ENCODE peak calls at places on chromosome 9, in nine cellular contexts. X is colonic mucosa, I is fibroblast of mammary gland, T is tibial artery, H is foreskin fibroblast, Q is astrocyte of the spinal cord, B is lower lobe of right lung, R is upper lobe of left lung, C is B cell. J is an unnamed sample.

GRCh38 chr9:101398335-101398929 is at the start of the genes MRPL50 and ZNF189:
- DNase-seq in X (peak; percentile 99), I (peak; percentile 98), Q (peak; percentile 99), B (peak; percentile 99), T (peak; percentile 99), H (peak; percentile 100), C (peak; percentile 97), R (peak; percentile 93), J (peak; percentile 98)

GRCh38 chr9:127136081-127136879 is 13.8 kb upstream of the ANGPTL2 start:
- DNase-seq in X (no peak), T (no peak), Q (no peak), R (no peak), C (no peak), H (no peak), I (no peak), B (no peak), J (peak; percentile 43)

GRCh38 chr9:72856985-72857631 is 95.7 kb downstream of the ALDH1A1 start:
- DNase-seq in C (peak; percentile 38), T (no peak), B (no peak), X (peak; percentile 39), R (no peak), Q (peak; percentile 65), I (peak; percentile 76), H (peak; percentile 86), J (no peak)

GRCh38 chr9:87540444-87541105 is 42.9 kb downstream of the DAPK1 start:
- DNase-seq in H (no peak), X (no peak), I (no peak), B (no peak), R (no peak), C (no peak), Q (no peak), T (no peak), J (no peak)

GRCh38 chr9:87498816-87499454 is 1.3 kb downstream of the DAPK1 start:
- DNase-seq in X (no peak), H (no peak), I (no peak), T (no peak), Q (no peak), R (no peak), C (no peak), B (no peak), J (no peak)

GRCh38 chr9:4985376-4986266 is 549 bp downstream of the JAK2 start:
- DNase-seq in B (peak; percentile 57), R (no peak), H (peak; percentile 65), I (peak; percentile 60), Q (peak; percentile 58), C (peak; percentile 41), T (peak; percentile 37), X (peak; percentile 78), J (no peak)

GRCh38 chr9:108360304-108360703 is 495.5 kb downstream of the ACTL7B start:
- DNase-seq in I (no peak), B (no peak), R (no peak), X (no peak), H (no peak), Q (no peak), T (no peak), C (no peak), J (no peak)

GRCh38 chr9:12785251-12785880 is 10.5 kb downstream of the LURAP1L start:
- DNase-seq in B (peak; percentile 61), R (no peak), X (peak; percentile 61), T (peak; percentile 62), C (no peak), Q (peak; percentile 40), I (peak; percentile 79), H (peak; percentile 36), J (no peak)

GRCh38 chr9:68785965-68786364 is 80.9 kb downstream of the PIP5K1B start:
- DNase-seq in T (no peak), Q (no peak), X (no peak), H (no peak), R (no peak), C (no peak), B (no peak), I (no peak), J (no peak)

GRCh38 chr9:4892501-4893194 is 92.4 kb upstream of the JAK2 start:
- DNase-seq in H (no peak), I (no peak), B (no peak), X (no peak), R (no peak), T (no peak), Q (no peak), C (no peak), J (no peak)

GRCh38 chr9:71592400-71592799 is 175.9 kb downstream of the CEMIP2 start:
- DNase-seq in X (no peak), Q (no peak), B (no peak), H (peak; percentile 6), R (no peak), I (peak; percentile 26), T (no peak), C (no peak), J (no peak)

DNA sequence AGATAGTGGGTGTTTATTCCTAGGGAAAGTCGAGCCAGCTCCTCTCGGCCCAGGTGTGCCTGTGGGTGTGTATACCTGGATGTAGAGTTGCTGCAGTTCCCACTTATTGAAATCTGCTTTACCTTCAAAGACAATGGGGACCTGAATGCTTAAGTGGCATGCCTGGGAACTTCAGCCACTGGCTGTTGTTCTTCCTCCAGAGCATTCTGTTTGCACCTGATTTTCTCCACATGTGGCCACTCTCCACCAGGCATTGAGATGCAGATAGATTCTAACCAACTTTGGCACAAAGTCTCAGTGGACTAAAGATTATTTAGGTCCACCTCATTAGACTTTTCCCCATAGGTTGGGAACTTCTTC is 186.8 kb downstream of the ZNF462 start:
- DNase-seq in Q (no peak), I (no peak), R (no peak), B (no peak), C (no peak), X (no peak), H (no peak), T (no peak), J (no peak)
- TF ChIP-seq CTCF in Q (no peak), I (no peak), R (no peak), B (no peak), C (no peak), X (no peak), H (no peak), T (no peak), J (no peak)

GRCh38 chr9:113508111-113508749 is 44.7 kb downstream of the RGS3 start:
- DNase-seq in B (no peak), C (no peak), I (peak; percentile 16), H (no peak), X (peak; percentile 93), R (no peak), T (no peak), Q (no peak), J (no peak)
- TF ChIP-seq CTCF in B (no peak), C (no peak), I (peak; percentile 17), H (no peak), X (peak; percentile 49), R (no peak), T (no peak), Q (peak; percentile 7), J (peak; percentile 45)

DNA sequence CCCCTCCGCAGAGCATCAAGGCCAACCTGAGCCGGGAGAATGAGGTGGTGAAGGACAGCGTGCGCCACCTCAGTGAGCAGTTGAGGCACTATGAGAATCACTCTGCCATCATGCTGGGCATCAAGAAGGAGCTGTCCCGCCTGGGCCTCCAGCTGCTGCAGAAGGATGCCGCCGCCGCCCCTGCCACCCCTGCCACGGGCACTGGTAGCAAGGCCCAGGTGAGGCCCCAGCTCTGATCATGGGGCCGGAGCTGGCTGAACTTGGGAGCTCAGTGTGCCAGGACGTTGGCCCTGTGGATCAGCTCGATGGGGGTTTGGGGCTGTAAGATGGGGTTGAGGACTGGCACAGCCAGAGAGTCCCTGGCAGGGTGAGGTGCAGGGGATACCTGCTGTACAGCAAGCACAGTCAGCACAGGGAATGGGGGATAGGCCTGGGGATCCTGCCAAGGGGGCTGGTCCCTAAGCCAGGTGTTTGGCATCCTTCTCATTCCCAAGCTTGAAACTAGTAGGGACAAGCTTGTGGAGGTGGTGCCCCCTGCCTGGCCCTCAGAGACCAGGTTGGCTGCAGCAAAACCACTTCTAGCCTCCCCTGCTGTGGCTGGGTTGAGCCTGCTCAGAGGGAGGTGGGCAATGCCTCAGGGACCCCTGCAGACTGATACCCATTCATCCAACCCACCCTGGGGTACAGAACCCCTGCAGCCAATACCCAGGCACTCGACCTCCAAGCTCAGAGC is 22.5 kb downstream of the OLFML2A start:
- DNase-seq in Q (no peak), R (peak; percentile 66), C (no peak), X (no peak), H (no peak), I (no peak), T (no peak), B (no peak), J (no peak)
- TF ChIP-seq CTCF in Q (no peak), R (no peak), C (no peak), X (no peak), H (no peak), I (no peak), T (no peak), B (no peak), J (no peak)

DNA sequence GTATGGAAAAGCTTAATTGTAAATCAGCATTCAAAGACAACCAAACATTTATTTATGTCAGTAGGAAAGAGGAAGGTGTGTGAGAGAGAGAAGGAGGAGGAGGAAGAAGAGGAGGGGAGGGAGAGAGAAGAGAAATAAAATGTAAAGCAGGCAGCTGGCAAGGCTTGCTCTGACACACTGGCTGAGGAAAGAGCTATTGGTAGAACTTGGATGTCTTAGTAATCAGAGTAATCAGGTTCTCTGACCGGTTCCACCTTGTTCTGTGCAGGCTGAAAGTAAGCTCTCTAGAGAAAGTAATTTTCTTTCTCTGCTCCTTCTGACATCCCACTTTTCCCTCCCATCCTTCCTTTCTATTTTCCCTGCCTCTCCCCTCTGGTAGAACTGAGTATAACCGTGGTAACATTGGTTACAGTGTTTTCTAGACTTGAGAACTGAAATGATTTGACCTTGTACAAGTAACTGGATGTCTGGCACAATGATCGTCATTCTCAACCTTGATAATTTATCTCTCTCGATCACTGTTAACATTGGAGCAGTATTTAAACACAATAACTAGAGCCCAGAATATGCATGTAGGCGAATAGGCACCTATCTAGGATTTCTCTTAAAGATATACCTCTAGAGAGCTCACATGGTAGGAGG is 33.3 kb downstream of the TLE4 start:
- DNase-seq in H (no peak), T (no peak), B (no peak), X (no peak), I (no peak), R (no peak), Q (no peak), C (no peak), J (no peak)
- TF ChIP-seq CTCF in H (no peak), T (no peak), B (no peak), X (no peak), I (no peak), R (no peak), Q (no peak), C (no peak), J (no peak)

DNA sequence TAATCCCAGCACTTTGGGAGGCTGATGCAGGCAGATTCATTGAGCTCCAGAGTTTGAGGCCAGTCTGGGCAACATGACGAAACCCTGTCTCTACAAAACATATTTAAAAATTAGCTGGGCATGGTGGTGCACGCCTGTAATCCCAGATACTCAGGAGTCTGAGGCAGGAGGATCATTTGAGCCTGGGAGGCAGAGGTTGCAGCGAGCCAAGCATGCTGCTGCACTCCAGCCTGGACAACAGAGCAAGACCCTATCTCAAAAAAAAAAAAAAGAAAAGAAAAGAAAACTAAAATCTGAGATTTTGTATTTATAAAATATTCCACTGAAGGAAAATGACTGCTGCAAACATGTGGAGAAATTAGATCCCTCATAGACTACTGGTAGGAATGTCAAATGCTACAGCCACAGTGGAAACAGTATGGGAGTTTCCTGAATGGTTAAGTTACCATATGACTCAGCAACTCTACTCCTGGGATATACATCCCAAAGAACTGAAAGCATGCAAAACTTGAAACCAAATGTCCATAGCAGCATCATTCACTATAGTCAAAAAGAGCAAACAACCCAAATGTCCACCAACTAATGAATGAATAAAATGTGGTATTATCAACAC is 106.1 kb downstream of the UBAP2 start:
- DNase-seq in B (no peak), Q (peak; percentile 82), C (no peak), H (peak; percentile 82), T (no peak), X (no peak), I (peak; percentile 77), R (no peak), J (no peak)
- TF ChIP-seq CTCF in B (no peak), Q (peak; percentile 54), C (no peak), H (peak; percentile 50), T (no peak), X (no peak), I (peak; percentile 56), R (no peak), J (peak; percentile 87)